ENCODE peak calls at places on chromosome 15, in five cellular contexts. One of them, this sample, is unnamed.

GRCh38 chr15:39393575-39394335 is 187.1 kb upstream of the THBS1 start:
- DNase-seq in activated T-cell treated with anti-CD3 and anti-CD28 coated beads for 1 hour: no peak
- DNase-seq in NCI-H1092: no peak
- DNase-seq in HTR-8/SVneo: no peak
- DNase-seq in activated gamma-delta T cell treated with Interleukin-2 at 50 U/mL for 16 hours: no peak
- DNase-seq in this sample: peak; percentile 65

GRCh38 chr15:77630956-77631789 is 1.5 kb downstream of the LINGO1 start:
- DNase-seq in NCI-H1092: no peak
- DNase-seq in HTR-8/SVneo: no peak
- DNase-seq in activated T-cell treated with anti-CD3 and anti-CD28 coated beads for 1 hour: no peak
- DNase-seq in activated gamma-delta T cell treated with Interleukin-2 at 50 U/mL for 16 hours: no peak
- DNase-seq in this sample: peak; percentile 33

GRCh38 chr15:31403096-31403495 is 76.5 kb downstream of the KLF13 start:
- DNase-seq in HTR-8/SVneo: no peak
- DNase-seq in NCI-H1092: no peak
- DNase-seq in activated gamma-delta T cell treated with Interleukin-2 at 50 U/mL for 16 hours: no peak
- DNase-seq in activated T-cell treated with anti-CD3 and anti-CD28 coated beads for 1 hour: no peak
- DNase-seq in this sample: no peak

GRCh38 chr15:26893351-26894065 is 26.6 kb downstream of the GABRA5 start:
- DNase-seq in activated gamma-delta T cell treated with Interleukin-2 at 50 U/mL for 16 hours: no peak
- DNase-seq in HTR-8/SVneo: no peak
- DNase-seq in activated T-cell treated with anti-CD3 and anti-CD28 coated beads for 1 hour: no peak
- DNase-seq in NCI-H1092: no peak
- DNase-seq in this sample: no peak

GRCh38 chr15:62482715-62483429 is 317.8 kb upstream of the C2CD4B start:
- DNase-seq in activated gamma-delta T cell treated with Interleukin-2 at 50 U/mL for 16 hours: no peak
- DNase-seq in HTR-8/SVneo: peak; percentile 50
- DNase-seq in NCI-H1092: no peak
- DNase-seq in activated T-cell treated with anti-CD3 and anti-CD28 coated beads for 1 hour: no peak
- DNase-seq in this sample: no peak

GRCh38 chr15:73856458-73857192 is 16.7 kb upstream of the TBC1D21 start:
- DNase-seq in HTR-8/SVneo: no peak
- DNase-seq in activated T-cell treated with anti-CD3 and anti-CD28 coated beads for 1 hour: no peak
- DNase-seq in activated gamma-delta T cell treated with Interleukin-2 at 50 U/mL for 16 hours: no peak
- DNase-seq in NCI-H1092: peak; percentile 28
- DNase-seq in this sample: no peak

GRCh38 chr15:45919806-45920205 is 285.0 kb downstream of the SQOR start:
- DNase-seq in HTR-8/SVneo: peak; percentile 47
- DNase-seq in activated gamma-delta T cell treated with Interleukin-2 at 50 U/mL for 16 hours: no peak
- DNase-seq in NCI-H1092: no peak
- DNase-seq in activated T-cell treated with anti-CD3 and anti-CD28 coated beads for 1 hour: no peak
- DNase-seq in this sample: peak; percentile 72

GRCh38 chr15:42138968-42139386 is 17.5 kb downstream of the PLA2G4F start:
- DNase-seq in activated T-cell treated with anti-CD3 and anti-CD28 coated beads for 1 hour: no peak
- DNase-seq in activated gamma-delta T cell treated with Interleukin-2 at 50 U/mL for 16 hours: no peak
- DNase-seq in HTR-8/SVneo: no peak
- DNase-seq in NCI-H1092: no peak
- DNase-seq in this sample: no peak

GRCh38 chr15:35751421-35752133 is 205.6 kb upstream of the DPH6 start:
- DNase-seq in activated T-cell treated with anti-CD3 and anti-CD28 coated beads for 1 hour: peak; percentile 20
- DNase-seq in activated gamma-delta T cell treated with Interleukin-2 at 50 U/mL for 16 hours: peak; percentile 4
- DNase-seq in HTR-8/SVneo: peak; percentile 46
- DNase-seq in NCI-H1092: peak; percentile 47
- DNase-seq in this sample: no peak

GRCh38 chr15:25241241-25241801 is 197.5 kb downstream of the UBE3A start:
- DNase-seq in NCI-H1092: no peak
- DNase-seq in activated gamma-delta T cell treated with Interleukin-2 at 50 U/mL for 16 hours: peak; percentile 1
- DNase-seq in activated T-cell treated with anti-CD3 and anti-CD28 coated beads for 1 hour: no peak
- DNase-seq in HTR-8/SVneo: no peak
- DNase-seq in this sample: no peak

GRCh38 chr15:65916664-65917406 is 47.5 kb downstream of the RAB11A start:
- DNase-seq in HTR-8/SVneo: peak; percentile 77
- DNase-seq in activated gamma-delta T cell treated with Interleukin-2 at 50 U/mL for 16 hours: no peak
- DNase-seq in NCI-H1092: peak; percentile 58
- DNase-seq in activated T-cell treated with anti-CD3 and anti-CD28 coated beads for 1 hour: no peak
- DNase-seq in this sample: no peak

GRCh38 chr15:57485869-57486268 is 105.8 kb upstream of the MYZAP start:
- DNase-seq in activated gamma-delta T cell treated with Interleukin-2 at 50 U/mL for 16 hours: no peak
- DNase-seq in NCI-H1092: no peak
- DNase-seq in HTR-8/SVneo: peak; percentile 85
- DNase-seq in activated T-cell treated with anti-CD3 and anti-CD28 coated beads for 1 hour: no peak
- DNase-seq in this sample: peak; percentile 85

GRCh38 chr15:92399271-92399670 is 5.6 kb downstream of the ST8SIA2 start:
- DNase-seq in HTR-8/SVneo: no peak
- DNase-seq in activated gamma-delta T cell treated with Interleukin-2 at 50 U/mL for 16 hours: no peak
- DNase-seq in activated T-cell treated with anti-CD3 and anti-CD28 coated beads for 1 hour: no peak
- DNase-seq in NCI-H1092: no peak
- DNase-seq in this sample: no peak

GRCh38 chr15:49370782-49371181 is 52.3 kb upstream of the FGF7 start:
- DNase-seq in NCI-H1092: no peak
- DNase-seq in activated gamma-delta T cell treated with Interleukin-2 at 50 U/mL for 16 hours: no peak
- DNase-seq in HTR-8/SVneo: no peak
- DNase-seq in activated T-cell treated with anti-CD3 and anti-CD28 coated beads for 1 hour: no peak
- DNase-seq in this sample: no peak

GRCh38 chr15:77622212-77622941 is 10.3 kb downstream of the LINGO1 start:
- DNase-seq in HTR-8/SVneo: no peak
- DNase-seq in activated T-cell treated with anti-CD3 and anti-CD28 coated beads for 1 hour: no peak
- DNase-seq in NCI-H1092: no peak
- DNase-seq in activated gamma-delta T cell treated with Interleukin-2 at 50 U/mL for 16 hours: no peak
- DNase-seq in this sample: no peak

GRCh38 chr15:82995076-82995475 is 9.1 kb downstream of the RAMAC start:
- DNase-seq in HTR-8/SVneo: no peak
- DNase-seq in activated T-cell treated with anti-CD3 and anti-CD28 coated beads for 1 hour: no peak
- DNase-seq in NCI-H1092: no peak
- DNase-seq in activated gamma-delta T cell treated with Interleukin-2 at 50 U/mL for 16 hours: no peak
- DNase-seq in this sample: no peak

GRCh38 chr15:74604983-74605809 is 10.4 kb upstream of the CLK3 start:
- DNase-seq in activated T-cell treated with anti-CD3 and anti-CD28 coated beads for 1 hour: no peak
- DNase-seq in NCI-H1092: peak; percentile 52
- DNase-seq in activated gamma-delta T cell treated with Interleukin-2 at 50 U/mL for 16 hours: no peak
- DNase-seq in HTR-8/SVneo: no peak
- DNase-seq in this sample: no peak

GRCh38 chr15:55742927-55743614 is at the start of gene PRTG:
- DNase-seq in HTR-8/SVneo: peak; percentile 80
- DNase-seq in activated T-cell treated with anti-CD3 and anti-CD28 coated beads for 1 hour: no peak
- DNase-seq in NCI-H1092: no peak
- DNase-seq in activated gamma-delta T cell treated with Interleukin-2 at 50 U/mL for 16 hours: no peak
- DNase-seq in this sample: peak; percentile 43